ENCODE peak calls at places on chromosomes 11 and 22, in nine cellular contexts. P is ACHN; T is Ammon's horn; W is germinal center; V is substantia nigra; G is mucosa of descending colon; L is stimulated activated CD8-positive, alpha-beta memory T cell treated with anti-CD3 and anti-CD28 coated beads, Interleukin-15, amount 100 ng/mL, for 4 hours; M is heart right ventricle; H is GM04504. R is an unnamed sample.

GRCh38 chr11:83613767-83614121 is 327.6 kb upstream of the CCDC90B start:
- DNase-seq in P (no peak), T (no peak), W (no peak), V (no peak), G (no peak), L (no peak), M (no peak), H (no peak), R (no peak)

GRCh38 chr11:518463-519202 is 11.6 kb upstream of the RNH1 start:
- DNase-seq in P (peak; percentile 95), T (peak; percentile 79), W (peak; percentile 92), V (no peak), G (peak; percentile 96), L (peak; percentile 63), M (peak; percentile 89), H (peak; percentile 97), R (peak; percentile 91)

GRCh38 chr11:60128376-60128775 is 39.9 kb downstream of the MS4A2 start:
- DNase-seq in P (no peak), T (no peak), W (no peak), V (no peak), G (no peak), L (no peak), M (no peak), H (no peak), R (no peak)

GRCh38 chr11:19867064-19867463 is 154.4 kb downstream of the NAV2 start:
- DNase-seq in P (no peak), T (no peak), W (no peak), V (no peak), G (no peak), L (no peak), M (no peak), H (no peak), R (no peak)

GRCh38 chr11:120259988-120260565 is 20.1 kb downstream of the POU2F3 start:
- DNase-seq in P (no peak), T (no peak), W (no peak), V (no peak), G (no peak), L (no peak), M (no peak), H (no peak), R (no peak)

GRCh38 chr11:20031155-20032001 is 128.9 kb downstream of the DBX1 start:
- DNase-seq in P (peak; percentile 91), T (no peak), W (no peak), V (no peak), G (no peak), L (no peak), M (no peak), H (peak; percentile 89), R (no peak)

GRCh38 chr22:43170131-43170480 is 16.8 kb downstream of the TTLL12 start:
- DNase-seq in P (no peak), T (no peak), W (no peak), V (no peak), G (peak; percentile 28), L (no peak), M (no peak), H (no peak), R (no peak)

GRCh38 chr11:49995559-49995958 is 13.2 kb upstream of the OR4C12 start:
- DNase-seq in P (peak; percentile 72), T (peak; percentile 75), W (no peak), V (peak; percentile 5), G (no peak), L (no peak), M (no peak), H (peak; percentile 12), R (no peak)

GRCh38 chr22:42758929-42759629 is 38.4 kb upstream of the A4GALT start:
- DNase-seq in P (no peak), T (no peak), W (no peak), V (no peak), G (no peak), L (no peak), M (no peak), H (no peak), R (no peak)

GRCh38 chr22:20218320-20218872 is 49.7 kb downstream of the RTN4R start:
- DNase-seq in P (no peak), T (no peak), W (no peak), V (no peak), G (no peak), L (no peak), M (no peak), H (no peak), R (no peak)

GRCh38 chr11:35539781-35540281 is 14.4 kb upstream of the PAMR1 start:
- DNase-seq in P (no peak), T (no peak), W (no peak), V (no peak), G (peak; percentile 26), L (no peak), M (peak; percentile 48), H (no peak), R (no peak)

GRCh38 chr11:98674390-98674789 is 346.4 kb upstream of the CNTN5 start:
- DNase-seq in P (no peak), T (no peak), W (no peak), V (no peak), G (no peak), L (no peak), M (no peak), H (no peak), R (no peak)

GRCh38 chr11:71251761-71252433 is 480 bp downstream of the SHANK2 start:
- DNase-seq in P (peak; percentile 48), T (no peak), W (peak; percentile 85), V (no peak), G (peak; percentile 71), L (no peak), M (peak; percentile 19), H (no peak), R (peak; percentile 34)

GRCh38 chr22:49236541-49237075 is 591.1 kb downstream of the BRD1 start:
- DNase-seq in P (no peak), T (no peak), W (no peak), V (no peak), G (no peak), L (no peak), M (no peak), H (no peak), R (no peak)

GRCh38 chr22:18980829-18981228 is 44.7 kb upstream of the PRODH start:
- DNase-seq in P (no peak), T (no peak), W (no peak), V (no peak), G (no peak), L (no peak), M (no peak), H (no peak), R (no peak)

GRCh38 chr11:113114452-113115027 is 153.3 kb downstream of the NCAM1 start:
- DNase-seq in P (peak; percentile 33), T (peak; percentile 90), W (no peak), V (peak; percentile 65), G (peak; percentile 38), L (no peak), M (peak; percentile 43), H (peak; percentile 24), R (peak; percentile 42)

GRCh38 chr11:65496304-65497140 is 2.3 kb upstream of the MALAT1 start:
- DNase-seq in P (no peak), T (no peak), W (no peak), V (peak; percentile 52), G (peak; percentile 36), L (no peak), M (no peak), H (no peak), R (no peak)

GRCh38 chr11:100739636-100740035 is 52.5 kb downstream of the ARHGAP42 start:
- DNase-seq in P (peak; percentile 7), T (no peak), W (no peak), V (no peak), G (no peak), L (no peak), M (no peak), H (peak; percentile 37), R (no peak)

GRCh38 chr11:7417328-7417727 is 68.0 kb upstream of the OLFML1 start:
- DNase-seq in P (no peak), T (no peak), W (no peak), V (no peak), G (no peak), L (no peak), M (no peak), H (no peak), R (no peak)

GRCh38 chr11:119506436-119506835 is 83.5 kb upstream of the THY1 start:
- DNase-seq in P (no peak), T (no peak), W (no peak), V (no peak), G (no peak), L (no peak), M (no peak), H (no peak), R (no peak)

GRCh38 chr22:19579880-19580279 is 55.7 kb upstream of the CLDN5 start:
- DNase-seq in P (no peak), T (no peak), W (no peak), V (no peak), G (no peak), L (no peak), M (peak; percentile 34), H (no peak), R (no peak)

GRCh38 chr22:40411506-40411861 is 41.1 kb downstream of the SGSM3 start:
- DNase-seq in P (no peak), T (no peak), W (no peak), V (no peak), G (peak; percentile 27), L (no peak), M (no peak), H (no peak), R (no peak)

GRCh38 chr11:73235236-73235786 is 17.2 kb downstream of the P2RY2 start:
- DNase-seq in P (no peak), T (no peak), W (no peak), V (no peak), G (peak; percentile 11), L (no peak), M (no peak), H (no peak), R (no peak)

GRCh38 chr11:113474362-113475159 is 637 bp downstream of the DRD2 start:
- DNase-seq in P (peak; percentile 75), T (peak; percentile 72), W (peak; percentile 18), V (peak; percentile 21), G (peak; percentile 80), L (no peak), M (peak; percentile 69), H (peak; percentile 46), R (peak; percentile 82)

GRCh38 chr22:37045958-37046357 is 5.6 kb upstream of the KCTD17 start:
- DNase-seq in P (peak; percentile 64), T (no peak), W (peak; percentile 39), V (no peak), G (no peak), L (no peak), M (no peak), H (no peak), R (no peak)

GRCh38 chr11:14148653-14149273 is 186.2 kb downstream of the SPON1 start:
- DNase-seq in P (peak; percentile 34), T (peak; percentile 19), W (no peak), V (no peak), G (no peak), L (no peak), M (no peak), H (peak; percentile 13), R (peak; percentile 23)

GRCh38 chr11:57658023-57658361 is 430 bp downstream of the CLP1 start:
- DNase-seq in P (no peak), T (no peak), W (no peak), V (no peak), G (no peak), L (no peak), M (no peak), H (no peak), R (no peak)

GRCh38 chr22:37496651-37497599 is 10.7 kb upstream of the MFNG start:
- DNase-seq in P (peak; percentile 97), T (no peak), W (no peak), V (no peak), G (no peak), L (no peak), M (no peak), H (peak; percentile 73), R (peak; percentile 76)

GRCh38 chr22:20946080-20946986 is 20.7 kb upstream of the AIFM3 start:
- DNase-seq in P (peak; percentile 62), T (no peak), W (no peak), V (no peak), G (no peak), L (no peak), M (no peak), H (no peak), R (no peak)

GRCh38 chr11:120956710-120957500 is 67.0 kb upstream of the TBCEL start:
- DNase-seq in P (no peak), T (no peak), W (no peak), V (no peak), G (no peak), L (no peak), M (no peak), H (no peak), R (no peak)

GRCh38 chr11:118051611-118052461 is 25.0 kb upstream of the TMPRSS4 start:
- DNase-seq in P (no peak), T (no peak), W (no peak), V (no peak), G (no peak), L (peak; percentile 45), M (no peak), H (no peak), R (no peak)